ENCODE peak calls at places on chromosome 22, in seven cellular contexts. B is cardiac muscle cell; I is H54; C is Right ventricle myocardium superior; R is stimulated activated CD4-positive, alpha-beta T cell treated with anti-CD3 and anti-CD28 coated beads, Interleukin-2, amount 100 ng/mL, for 48 hours; P is Daoy; S is GDM1. Q is an unnamed sample.

GRCh38 chr22:45242778-45243191 is 2.1 kb upstream of the KIAA0930 start:
- DNase-seq in B (peak), I (no peak), C (no peak), R (no peak), P (peak), S (no peak), Q (peak)

GRCh38 chr22:41687901-41688364 is 734 bp downstream of the SNU13 start:
- DNase-seq in B (peak), I (no peak), C (peak), R (no peak), P (peak), S (peak), Q (peak)

GRCh38 chr22:20121856-20122415 is 4.9 kb upstream of the TRMT2A start:
- DNase-seq in B (no peak), I (no peak), C (no peak), R (no peak), P (no peak), S (no peak), Q (no peak)

GRCh38 chr22:43230983-43231723 is 44.2 kb upstream of the TTLL12 start:
- DNase-seq in B (peak), I (peak), C (peak), R (peak), P (peak), S (peak), Q (peak)

GRCh38 chr22:42969348-42969975 is 45.5 kb downstream of the PACSIN2 start:
- DNase-seq in B (peak), I (no peak), C (no peak), R (no peak), P (no peak), S (no peak), Q (no peak)

GRCh38 chr22:38852522-38852921 is 8.7 kb upstream of the NPTXR start:
- DNase-seq in B (no peak), I (no peak), C (no peak), R (no peak), P (no peak), S (no peak), Q (no peak)

GRCh38 chr22:49301398-49302149 is 526.1 kb downstream of the BRD1 start:
- DNase-seq in B (no peak), I (no peak), C (peak), R (no peak), P (no peak), S (no peak), Q (no peak)

GRCh38 chr22:29702025-29702930 is 17.5 kb upstream of the CABP7 start:
- DNase-seq in B (no peak), I (peak), C (no peak), R (no peak), P (no peak), S (no peak), Q (no peak)

GRCh38 chr22:32531228-32531627 is 56.6 kb downstream of the FBXO7 start:
- DNase-seq in B (no peak), I (no peak), C (no peak), R (no peak), P (no peak), S (no peak), Q (no peak)

GRCh38 chr22:19111140-19111539 is 11.1 kb downstream of the DGCR2 start:
- DNase-seq in B (no peak), I (no peak), C (no peak), R (no peak), P (no peak), S (no peak), Q (no peak)

GRCh38 chr22:50526849-50527801 is 1.7 kb upstream of the SCO2 start:
- DNase-seq in B (peak), I (no peak), C (peak), R (peak), P (peak), S (peak), Q (peak)